ENCODE peak calls at places on chromosome 1, in nine cellular contexts. A, J, O, T, L, F, Y, S and N are unnamed samples.

GRCh38 chr1:62396871-62397270 is 40.0 kb upstream of the USP1 start:
- DNase-seq in S (no peak), J (no peak), O (no peak), F (no peak), Y (no peak), T (no peak), L (no peak), A (no peak), N (no peak)

GRCh38 chr1:223716302-223716862 is 4.0 kb downstream of the CAPN2 start:
- DNase-seq in T (no peak), L (no peak), O (no peak), F (peak), A (no peak), Y (peak), J (no peak), S (peak), N (peak)

GRCh38 chr1:102919659-102920058 is 188.7 kb downstream of the COL11A1 start:
- DNase-seq in O (peak), T (no peak), S (no peak), A (no peak), F (no peak), Y (peak), L (peak), J (no peak), N (peak)

GRCh38 chr1:17176306-17177061 is 28.4 kb upstream of the PADI1 start:
- DNase-seq in O (no peak), J (no peak), L (no peak), S (no peak), A (no peak), Y (no peak), T (no peak), F (no peak), N (no peak)

GRCh38 chr1:63148825-63149645 is 173.3 kb upstream of the FOXD3 start:
- DNase-seq in L (peak), Y (peak), S (no peak), T (peak), J (peak), A (no peak), O (peak), F (no peak), N (peak)

GRCh38 chr1:221795400-221795799 is 53.5 kb upstream of the DUSP10 start:
- DNase-seq in A (no peak), O (no peak), Y (no peak), L (no peak), T (no peak), F (no peak), J (no peak), S (no peak), N (no peak)

GRCh38 chr1:100530901-100531487 is 6.9 kb upstream of the GPR88 start:
- DNase-seq in O (peak), A (no peak), T (no peak), F (no peak), Y (peak), J (no peak), S (peak), L (peak), N (peak)

GRCh38 chr1:17725084-17725718 is 29.9 kb upstream of the ACTL8 start:
- DNase-seq in J (no peak), O (peak), Y (no peak), F (no peak), L (no peak), S (no peak), A (no peak), T (no peak), N (no peak)

GRCh38 chr1:33502726-33503125 is 30.3 kb downstream of the ZSCAN20 start:
- DNase-seq in J (no peak), F (no peak), L (peak), O (peak), T (no peak), Y (no peak), S (no peak), A (no peak), N (peak)

GRCh38 chr1:151340870-151341754 is 5.9 kb downstream of the RFX5 start:
- DNase-seq in S (peak), Y (peak), F (peak), T (peak), A (peak), J (peak), L (peak), O (peak), N (peak)

GRCh38 chr1:221667504-221667903 is 74.4 kb downstream of the DUSP10 start:
- DNase-seq in A (no peak), L (peak), T (no peak), F (no peak), Y (peak), S (no peak), J (no peak), O (peak), N (peak)

GRCh38 chr1:45929257-45929687 is 125.9 kb downstream of the MAST2 start:
- DNase-seq in Y (peak), T (peak), L (peak), J (no peak), S (no peak), O (peak), F (no peak), A (no peak), N (peak)

GRCh38 chr1:232589809-232590741 is 39.9 kb downstream of the SIPA1L2 start:
- DNase-seq in F (no peak), S (no peak), L (no peak), A (no peak), O (no peak), J (no peak), Y (peak), T (no peak), N (peak)

GRCh38 chr1:167082511-167083027 is 7.6 kb downstream of the GPA33 start:
- DNase-seq in A (no peak), T (no peak), S (no peak), O (peak), F (no peak), Y (no peak), J (no peak), L (no peak), N (no peak)

GRCh38 chr1:169238506-169238905 is 129.1 kb downstream of the NME7 start:
- DNase-seq in A (no peak), J (no peak), O (no peak), T (no peak), F (no peak), Y (peak), S (no peak), L (peak), N (peak)

GRCh38 chr1:70361727-70362413 is 7.3 kb upstream of the ANKRD13C start:
- DNase-seq in J (no peak), S (no peak), L (peak), Y (peak), F (no peak), T (no peak), O (peak), A (no peak), N (peak)

GRCh38 chr1:173280899-173281660 is 73.9 kb upstream of the TNFSF4 start:
- DNase-seq in J (no peak), Y (no peak), S (no peak), A (no peak), L (peak), O (no peak), F (no peak), T (no peak), N (no peak)

GRCh38 chr1:1510912-1511532 is 940 bp upstream of the ATAD3A start:
- DNase-seq in L (peak), F (no peak), J (no peak), A (no peak), T (no peak), S (no peak), Y (no peak), O (peak), N (peak)

GRCh38 chr1:41673355-41673754 is 188.9 kb upstream of the EDN2 start:
- DNase-seq in F (peak), O (no peak), J (no peak), A (no peak), L (peak), T (no peak), Y (no peak), S (peak), N (no peak)

GRCh38 chr1:162248854-162249535 is 127.7 kb downstream of the SPATA46 start:
- DNase-seq in A (no peak), S (no peak), T (peak), L (no peak), F (no peak), O (peak), J (no peak), Y (no peak), N (peak)

GRCh38 chr1:41512701-41513387 is 28.4 kb upstream of the EDN2 start:
- DNase-seq in L (no peak), Y (no peak), S (no peak), J (no peak), A (no peak), O (no peak), F (no peak), T (no peak), N (no peak)

GRCh38 chr1:46344481-46344880 is 3.9 kb downstream of the NSUN4 start:
- DNase-seq in F (no peak), A (no peak), J (no peak), O (no peak), L (no peak), T (no peak), Y (no peak), S (no peak), N (no peak)

GRCh38 chr1:18934205-18935000 is 22.1 kb downstream of the IFFO2 start:
- DNase-seq in T (no peak), S (no peak), A (no peak), F (no peak), J (no peak), L (no peak), Y (no peak), O (no peak), N (no peak)